ENCODE peak calls at places on chromosomes 13 and 19, in nine cellular contexts. S is suprapubic skin; U is lower lobe of right lung; J is brain microvascular endothelial cell; V is cardiac muscle cell; X is fibroblast of pulmonary artery; Z is tibial artery; I is CD8-positive, alpha-beta memory T cell; E is heart left ventricle. F is an unnamed sample.

GRCh38 chr13:50403311-50403710 is 388.1 kb downstream of the KCNRG start:
- DNase-seq in S (no peak), U (no peak), J (no peak), V (no peak), X (no peak), Z (no peak), I (no peak), E (peak; percentile 29), F (no peak)

GRCh38 chr13:69935043-69935442 is 172.6 kb upstream of the ATXN8OS start:
- DNase-seq in S (no peak), U (no peak), J (no peak), V (no peak), X (no peak), Z (no peak), I (no peak), E (no peak), F (no peak)

GRCh38 chr13:97401421-97401820 is 32.5 kb upstream of the RAP2A start:
- DNase-seq in S (no peak), U (no peak), J (no peak), V (no peak), X (no peak), Z (no peak), I (no peak), E (no peak), F (no peak)

GRCh38 chr13:26184791-26185250 is 37.3 kb downstream of the RNF6 start:
- DNase-seq in S (no peak), U (peak; percentile 56), J (peak; percentile 56), V (peak; percentile 82), X (peak; percentile 81), Z (peak; percentile 76), I (peak; percentile 55), E (peak; percentile 58), F (peak; percentile 64)

GRCh38 chr19:48918071-48918470 is 15.4 kb upstream of the DHDH start:
- DNase-seq in S (no peak), U (no peak), J (no peak), V (no peak), X (no peak), Z (no peak), I (no peak), E (no peak), F (no peak)

GRCh38 chr13:102902789-102903347 is 57.0 kb downstream of the ERCC5 start:
- DNase-seq in S (no peak), U (no peak), J (no peak), V (no peak), X (no peak), Z (no peak), I (no peak), E (peak; percentile 72), F (no peak)

GRCh38 chr19:5974721-5975387 is 3.1 kb downstream of the RANBP3 start:
- DNase-seq in S (no peak), U (peak; percentile 54), J (no peak), V (no peak), X (no peak), Z (no peak), I (no peak), E (no peak), F (no peak)

GRCh38 chr19:290539-291521 is at the start of gene PLPP2:
- DNase-seq in S (no peak), U (peak; percentile 80), J (no peak), V (peak; percentile 38), X (peak; percentile 30), Z (peak; percentile 54), I (peak; percentile 49), E (no peak), F (no peak)

GRCh38 chr19:45547965-45548609 is 36.5 kb downstream of the OPA3 start:
- DNase-seq in S (no peak), U (no peak), J (no peak), V (peak; percentile 29), X (peak; percentile 49), Z (no peak), I (no peak), E (no peak), F (no peak)

GRCh38 chr19:40425450-40426287 is at the start of gene SERTAD1:
- DNase-seq in S (peak; percentile 100), U (peak; percentile 100), J (peak; percentile 99), V (peak; percentile 100), X (peak; percentile 99), Z (peak; percentile 100), I (peak; percentile 100), E (peak; percentile 100), F (peak; percentile 100)
- H3K4me3 ChIP-seq in S (peak within 1 kb of the TSS; percentile 73), U (peak within 1 kb of the TSS; percentile 89), J (peak within 1 kb of the TSS; percentile 85), V (peak within 1 kb of the TSS; percentile 81), X (peak within 1 kb of the TSS; percentile 94), Z (peak within 1 kb of the TSS; percentile 79), I (peak within 1 kb of the TSS; percentile 97), E (peak within 1 kb of the TSS; percentile 88), F (peak within 1 kb of the TSS; percentile 97)

GRCh38 chr19:4115818-4116385 is 8.0 kb downstream of the MAP2K2 start:
- DNase-seq in S (no peak), U (no peak), J (no peak), V (no peak), X (no peak), Z (no peak), I (no peak), E (no peak), F (no peak)

GRCh38 chr19:4113398-4114088 is 10.4 kb downstream of the MAP2K2 start:
- DNase-seq in S (no peak), U (no peak), J (no peak), V (no peak), X (no peak), Z (no peak), I (no peak), E (peak; percentile 56), F (no peak)

GRCh38 chr19:4112367-4112766 is 11.6 kb downstream of the MAP2K2 start:
- DNase-seq in S (no peak), U (no peak), J (no peak), V (no peak), X (no peak), Z (no peak), I (no peak), E (no peak), F (no peak)

GRCh38 chr19:4114181-4114580 is 9.7 kb downstream of the MAP2K2 start:
- DNase-seq in S (no peak), U (no peak), J (no peak), V (no peak), X (no peak), Z (no peak), I (no peak), E (no peak), F (no peak)

DNA sequence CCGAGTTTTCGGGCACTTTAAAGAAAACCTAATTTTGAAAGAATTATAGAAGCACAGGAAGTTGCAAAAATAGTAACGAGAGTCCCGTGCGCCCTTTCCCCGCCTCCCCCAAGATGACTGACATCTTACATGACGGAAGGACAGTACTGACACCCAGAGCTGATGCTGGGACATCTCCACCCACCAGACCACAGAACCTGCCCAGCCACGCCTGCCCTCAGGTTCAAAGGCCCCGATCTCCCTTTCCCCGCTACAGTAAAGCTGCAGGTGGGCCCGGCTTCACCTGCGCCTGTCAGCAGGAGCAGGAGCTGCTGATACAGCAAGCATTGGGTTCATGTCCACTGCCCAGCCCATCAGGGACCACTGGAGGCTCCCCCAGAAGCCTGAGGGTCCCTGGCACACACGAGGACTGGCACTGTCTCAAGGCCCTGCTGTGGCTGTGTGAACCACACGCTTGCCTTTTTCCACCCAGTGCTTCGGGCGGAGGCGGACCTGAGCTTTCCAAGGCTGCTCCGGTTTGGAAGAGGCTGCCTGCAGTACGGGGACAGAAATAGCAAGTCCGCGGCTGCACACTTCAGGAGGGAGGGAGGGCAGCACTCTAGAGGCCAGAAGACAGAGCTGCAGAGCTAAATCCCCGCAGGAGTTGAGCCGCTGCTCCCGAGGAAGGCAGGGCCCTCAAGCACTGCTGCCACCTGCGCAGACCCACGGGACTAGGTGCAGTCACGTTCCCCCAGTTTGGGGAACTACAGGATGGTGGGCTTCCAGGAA is 8.7 kb downstream of the MAP2K2 start:
- DNase-seq in S (no peak), U (no peak), J (no peak), V (no peak), X (no peak), Z (no peak), I (peak; percentile 60), E (peak; percentile 69), F (no peak)
- H3K4me3 ChIP-seq in S (no peak overlapping the region), U (no peak overlapping the region), J (no peak overlapping the region), V (no peak overlapping the region), X (no peak overlapping the region), Z (no peak overlapping the region), I (peak overlapping the region; percentile 22), E (no peak overlapping the region), F (no peak overlapping the region)

GRCh38 chr19:15467734-15468214 is 3.4 kb upstream of the RASAL3 start:
- DNase-seq in S (no peak), U (no peak), J (no peak), V (no peak), X (no peak), Z (no peak), I (no peak), E (no peak), F (no peak)

GRCh38 chr19:15466851-15467733 is 2.7 kb upstream of the RASAL3 start:
- DNase-seq in S (no peak), U (no peak), J (peak; percentile 54), V (peak; percentile 88), X (peak; percentile 87), Z (no peak), I (peak; percentile 38), E (no peak), F (no peak)

GRCh38 chr19:15468675-15469512 is 4.5 kb upstream of the RASAL3 start:
- DNase-seq in S (no peak), U (no peak), J (no peak), V (no peak), X (no peak), Z (no peak), I (no peak), E (no peak), F (no peak)

GRCh38 chr19:15471639-15472101 is 7.3 kb upstream of the RASAL3 start:
- DNase-seq in S (no peak), U (no peak), J (no peak), V (no peak), X (no peak), Z (no peak), I (no peak), E (no peak), F (no peak)

DNA sequence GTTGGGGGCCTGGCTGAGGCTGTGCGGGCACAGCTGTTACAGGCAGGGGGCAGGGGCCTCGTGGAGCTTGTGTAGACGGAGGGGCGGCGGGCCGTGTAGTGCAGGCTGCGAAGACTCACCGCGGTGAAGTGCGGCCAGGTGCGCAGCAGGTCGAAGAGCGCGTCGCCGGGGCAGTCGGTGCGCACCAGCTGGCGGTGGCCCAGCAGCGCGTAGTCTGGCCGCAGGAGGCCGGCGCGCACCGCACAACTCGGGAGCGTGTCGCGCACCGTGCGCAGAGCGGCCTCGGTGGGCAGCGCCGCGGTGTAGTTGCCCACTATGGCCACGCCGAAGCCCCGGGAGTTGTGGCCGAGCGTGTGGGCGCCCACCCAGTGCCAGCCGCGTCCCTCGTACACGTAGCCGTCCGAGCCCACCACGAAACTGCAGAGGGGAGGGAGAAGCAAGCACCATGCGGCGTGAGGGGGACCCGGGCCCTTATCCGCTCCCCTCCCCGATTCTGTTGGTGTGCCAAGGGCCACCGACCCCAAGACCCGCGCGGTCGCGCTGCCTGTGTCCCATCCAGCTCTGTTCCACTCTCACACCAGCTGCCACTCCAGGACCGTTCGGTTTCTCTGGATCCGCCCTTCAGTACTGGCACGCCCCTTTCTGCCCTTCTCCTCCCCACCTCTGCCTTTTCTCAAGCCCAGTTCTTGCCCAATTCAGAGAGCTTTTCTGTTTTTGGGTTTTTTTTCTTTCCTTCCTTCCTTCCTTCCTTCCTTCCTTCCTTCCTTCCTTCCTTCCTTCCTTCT is 5.4 kb upstream of the RASAL3 start:
- DNase-seq in S (no peak), U (no peak), J (no peak), V (peak; percentile 49), X (no peak), Z (no peak), I (peak; percentile 21), E (no peak), F (no peak)
- H3K4me3 ChIP-seq in S (peak overlapping the region; percentile 34), U (peak overlapping the region; percentile 45), J (peak overlapping the region; percentile 22), V (no peak overlapping the region), X (peak overlapping the region; percentile 28), Z (peak overlapping the region; percentile 38), I (peak overlapping the region; percentile 66), E (peak overlapping the region; percentile 18), F (peak overlapping the region; percentile 14)

GRCh38 chr19:8512115-8512967 is 1.6 kb downstream of the ZNF414 start:
- DNase-seq in S (no peak), U (no peak), J (no peak), V (peak; percentile 24), X (peak; percentile 24), Z (no peak), I (no peak), E (no peak), F (no peak)
- H3K4me3 ChIP-seq in S (peak overlapping the region; percentile 34), U (peak overlapping the region; percentile 11), J (no peak overlapping the region), V (no peak overlapping the region), X (no peak overlapping the region), Z (no peak overlapping the region), I (no peak overlapping the region), E (no peak overlapping the region), F (no peak overlapping the region)